ENCODE peak calls at places on chromosomes 16 and 17, in nine cellular contexts. Y is Peyer's patch, F is kidney, W is ovary, D is omental fat pad, Q is GM13976, M is psoas muscle, U is heart right ventricle, T is pancreas. Z is an unnamed sample.
A peak's percentile ranks its signal among the peaks of the same experiment; 100 is the strongest.

GRCh38 chr17:35011671-35012216 is 31.4 kb downstream of the LIG3 start:
- DNase-seq in Y (no peak), F (no peak), W (no peak), D (no peak), Q (no peak), M (peak; percentile 63), U (no peak), T (no peak), Z (no peak)

GRCh38 chr16:67801889-67802288 is 4.5 kb downstream of the RANBP10 start:
- DNase-seq in Y (peak; percentile 75), F (no peak), W (no peak), D (no peak), Q (no peak), M (no peak), U (no peak), T (no peak), Z (no peak)

GRCh38 chr16:15946257-15947044 is 3.0 kb upstream of the ABCC1 start:
- DNase-seq in Y (no peak), F (no peak), W (no peak), D (no peak), Q (no peak), M (no peak), U (no peak), T (no peak), Z (no peak)

GRCh38 chr16:69509125-69509524 is 56.6 kb upstream of the NFAT5 start:
- DNase-seq in Y (no peak), F (no peak), W (no peak), D (no peak), Q (no peak), M (no peak), U (no peak), T (no peak), Z (no peak)

GRCh38 chr17:80283116-80283852 is 22.6 kb downstream of the RNF213 start:
- DNase-seq in Y (no peak), F (peak; percentile 52), W (no peak), D (no peak), Q (no peak), M (peak; percentile 35), U (no peak), T (no peak), Z (no peak)

GRCh38 chr17:12395733-12396354 is 269.8 kb upstream of the MYOCD start:
- DNase-seq in Y (no peak), F (no peak), W (no peak), D (no peak), Q (peak; percentile 34), M (no peak), U (no peak), T (no peak), Z (peak; percentile 19)

GRCh38 chr16:35687781-35688180 is 2228.4 kb downstream of the TP53TG3F start:
- DNase-seq in Y (no peak), F (no peak), W (no peak), D (no peak), Q (no peak), M (no peak), U (no peak), T (no peak), Z (no peak)

GRCh38 chr17:4945176-4945943 is 3.0 kb downstream of the PFN1 start:
- DNase-seq in Y (peak; percentile 73), F (peak; percentile 87), W (peak; percentile 59), D (no peak), Q (peak; percentile 76), M (peak; percentile 90), U (peak; percentile 49), T (peak; percentile 63), Z (peak; percentile 43)

GRCh38 chr17:34201225-34201624 is 53.9 kb upstream of the CCL2 start:
- DNase-seq in Y (no peak), F (no peak), W (no peak), D (no peak), Q (no peak), M (no peak), U (no peak), T (no peak), Z (no peak)

GRCh38 chr16:12191102-12191501 is 214.6 kb downstream of the SNX29 start:
- DNase-seq in Y (no peak), F (no peak), W (no peak), D (no peak), Q (no peak), M (no peak), U (no peak), T (no peak), Z (no peak)

GRCh38 chr16:25177831-25178688 is 38.7 kb upstream of the AQP8 start:
- DNase-seq in Y (no peak), F (no peak), W (no peak), D (no peak), Q (no peak), M (no peak), U (no peak), T (peak; percentile 50), Z (peak; percentile 31)

GRCh38 chr16:12120331-12120981 is 143.9 kb downstream of the SNX29 start:
- DNase-seq in Y (no peak), F (peak; percentile 55), W (no peak), D (no peak), Q (no peak), M (no peak), U (no peak), T (no peak), Z (no peak)

GRCh38 chr16:85728879-85729278 is 22.0 kb downstream of the C16orf74 start:
- DNase-seq in Y (no peak), F (no peak), W (no peak), D (no peak), Q (no peak), M (no peak), U (no peak), T (no peak), Z (no peak)
- TF ChIP-seq CTCF in Y (no peak), F (no peak), W (no peak), D (no peak), Q (peak; percentile 2), M (no peak), U (no peak), T (no peak), Z (no peak)

GRCh38 chr16:77470851-77471250 is 36.0 kb upstream of the ADAMTS18 start:
- DNase-seq in Y (no peak), F (no peak), W (no peak), D (no peak), Q (no peak), M (no peak), U (no peak), T (no peak), Z (no peak)
- TF ChIP-seq CTCF in Y (no peak), F (no peak), W (no peak), D (no peak), Q (no peak), M (no peak), U (no peak), T (no peak), Z (no peak)

GRCh38 chr17:54172654-54173316 is 350.1 kb downstream of the KIF2B start:
- DNase-seq in Y (no peak), F (no peak), W (no peak), D (no peak), Q (no peak), M (no peak), U (no peak), T (peak; percentile 3), Z (peak; percentile 34)
- TF ChIP-seq CTCF in Y (no peak), F (peak; percentile 71), W (no peak), D (no peak), Q (no peak), M (peak; percentile 62), U (peak; percentile 13), T (peak; percentile 39), Z (peak; percentile 73)

GRCh38 chr17:2092253-2092652 is 37.4 kb downstream of the HIC1 start:
- DNase-seq in Y (no peak), F (no peak), W (no peak), D (no peak), Q (no peak), M (peak; percentile 8), U (no peak), T (no peak), Z (no peak)

GRCh38 chr17:2093349-2093748 is 38.4 kb downstream of the HIC1 start:
- DNase-seq in Y (no peak), F (no peak), W (peak; percentile 16), D (no peak), Q (no peak), M (peak; percentile 39), U (no peak), T (peak; percentile 40), Z (peak; percentile 20)

GRCh38 chr17:2095536-2095910 is 40.6 kb downstream of the HIC1 start:
- DNase-seq in Y (no peak), F (peak; percentile 30), W (no peak), D (no peak), Q (no peak), M (no peak), U (no peak), T (no peak), Z (no peak)

GRCh38 chr17:2090804-2091534 is 36.1 kb downstream of the HIC1 start:
- DNase-seq in Y (no peak), F (peak; percentile 84), W (peak; percentile 64), D (no peak), Q (no peak), M (peak; percentile 80), U (peak; percentile 50), T (no peak), Z (no peak)

GRCh38 chr17:2094891-2095535 is 40.1 kb downstream of the HIC1 start:
- DNase-seq in Y (no peak), F (peak; percentile 63), W (no peak), D (no peak), Q (no peak), M (peak; percentile 75), U (peak; percentile 70), T (peak; percentile 55), Z (peak; percentile 50)
- TF ChIP-seq CTCF in Y (peak; percentile 30), F (peak; percentile 49), W (no peak), D (no peak), Q (peak; percentile 66), M (peak; percentile 57), U (peak; percentile 73), T (peak; percentile 48), Z (peak; percentile 24)

DNA sequence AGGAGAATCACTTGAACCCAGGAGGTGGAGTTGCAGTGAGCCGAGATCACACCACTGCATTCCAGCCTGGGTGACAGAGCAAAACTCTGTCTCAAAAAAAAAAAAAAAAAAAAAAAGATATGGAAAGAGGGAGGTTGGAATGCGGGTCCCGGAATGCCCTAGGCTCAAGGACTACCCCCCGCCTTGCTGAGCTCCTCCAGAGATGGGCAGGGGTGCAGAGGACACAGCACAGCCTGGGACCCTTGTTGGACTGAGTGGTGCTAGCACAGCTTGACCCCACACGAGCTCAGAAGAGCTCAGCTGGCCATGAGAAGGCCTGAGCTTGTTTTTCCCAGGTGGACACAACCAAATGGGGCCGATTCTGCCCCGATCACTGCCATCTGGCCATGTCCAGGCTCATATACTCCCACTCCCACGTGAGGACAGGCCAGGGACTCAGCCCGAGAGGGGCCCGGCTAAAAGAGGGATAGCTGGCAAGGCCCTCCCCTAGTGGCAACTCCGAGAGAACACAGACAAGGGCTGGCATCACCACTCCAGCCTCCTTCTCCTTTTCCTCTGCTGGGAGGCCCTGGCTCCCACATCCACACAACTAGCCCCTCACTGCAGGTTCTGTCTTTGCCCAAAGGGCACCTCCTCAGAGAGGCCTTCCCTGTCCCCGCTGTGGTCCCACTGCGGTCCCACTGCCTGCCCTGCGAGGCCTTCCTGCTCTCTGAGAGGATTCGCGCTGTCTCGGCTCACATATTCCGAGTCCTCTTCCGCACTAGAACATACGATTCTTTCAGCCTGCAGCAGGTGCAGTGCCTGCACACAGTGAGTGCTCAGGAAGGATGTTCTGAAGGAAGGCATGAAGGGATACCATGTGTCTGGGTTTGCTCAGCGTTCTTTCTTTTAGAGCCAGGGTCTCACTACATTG is 11.0 kb downstream of the SGCA start:
- DNase-seq in Y (no peak), F (peak; percentile 62), W (peak; percentile 27), D (no peak), Q (no peak), M (peak; percentile 58), U (peak; percentile 21), T (no peak), Z (no peak)
- TF ChIP-seq CTCF in Y (no peak), F (no peak), W (no peak), D (no peak), Q (no peak), M (no peak), U (no peak), T (no peak), Z (peak; percentile 13)

Z was measured in Caco-2.